ENCODE peak calls at places on chromosomes 6 and 20, in seven cellular contexts. J is sigmoid colon, M is HCT116, K is endothelial cell of umbilical vein, P is transverse colon, D is GM23338, X is stomach. S is an unnamed sample. For H3K4me1, the result is how much of the 10 kb centered on the place peaks cover.

GRCh38 chr20:33305591-33306057 is 22.6 kb downstream of the BPIFB1 start:
- DNase-seq in J (no peak), X (no peak), M (peak), K (no peak), P (no peak), D (no peak), S (no peak)

GRCh38 chr6:147132889-147133288 is 71.3 kb upstream of the STXBP5 start:
- DNase-seq in P (no peak), J (no peak), X (no peak), D (peak), M (no peak), K (no peak), S (no peak)

GRCh38 chr6:25042599-25042936 is 106.8 kb upstream of the RIPOR2 start:
- DNase-seq in D (peak), M (no peak), P (no peak), K (no peak), J (no peak), X (no peak), S (no peak)

GRCh38 chr6:141290871-141291270 is 841.9 kb upstream of the GJE1 start:
- DNase-seq in M (no peak), X (no peak), P (no peak), K (no peak), D (no peak), J (no peak), S (no peak)

GRCh38 chr6:10409766-10410209 is 5.1 kb downstream of the TFAP2A start:
- DNase-seq in X (no peak), D (peak), P (no peak), M (no peak), J (no peak), K (no peak), S (no peak)

GRCh38 chr20:44759595-44759994 is 13.9 kb downstream of the KCNK15 start:
- DNase-seq in P (no peak), X (no peak), M (no peak), J (no peak), K (no peak), D (no peak), S (no peak)

GRCh38 chr6:65638047-65638831 is 68.8 kb downstream of the EYS start:
- DNase-seq in K (no peak), D (peak), M (no peak), X (no peak), P (peak), J (no peak), S (no peak)

GRCh38 chr6:35710241-35710847 is 21.6 kb upstream of the FKBP5 start:
- DNase-seq in J (peak), K (no peak), D (no peak), P (no peak), M (no peak), X (peak), S (no peak)

GRCh38 chr6:32968770-32969684 is 633 bp downstream of the BRD2 start:
- DNase-seq in P (peak), M (peak), J (peak), K (peak), X (peak), D (peak), S (peak)
- TF ChIP-seq POLR2AphosphoS5 in P (no peak), M (no peak), J (peak), K (no peak), X (peak), D (peak), S (no peak)

GRCh38 chr6:134170844-134171243 is 118.4 kb upstream of the SLC2A12 start:
- DNase-seq in D (no peak), J (peak), M (no peak), K (no peak), X (no peak), P (no peak), S (no peak)
- TF ChIP-seq CTCF in D (no peak), J (no peak), M (no peak), K (no peak), X (no peak), P (no peak), S (no peak)

DNA sequence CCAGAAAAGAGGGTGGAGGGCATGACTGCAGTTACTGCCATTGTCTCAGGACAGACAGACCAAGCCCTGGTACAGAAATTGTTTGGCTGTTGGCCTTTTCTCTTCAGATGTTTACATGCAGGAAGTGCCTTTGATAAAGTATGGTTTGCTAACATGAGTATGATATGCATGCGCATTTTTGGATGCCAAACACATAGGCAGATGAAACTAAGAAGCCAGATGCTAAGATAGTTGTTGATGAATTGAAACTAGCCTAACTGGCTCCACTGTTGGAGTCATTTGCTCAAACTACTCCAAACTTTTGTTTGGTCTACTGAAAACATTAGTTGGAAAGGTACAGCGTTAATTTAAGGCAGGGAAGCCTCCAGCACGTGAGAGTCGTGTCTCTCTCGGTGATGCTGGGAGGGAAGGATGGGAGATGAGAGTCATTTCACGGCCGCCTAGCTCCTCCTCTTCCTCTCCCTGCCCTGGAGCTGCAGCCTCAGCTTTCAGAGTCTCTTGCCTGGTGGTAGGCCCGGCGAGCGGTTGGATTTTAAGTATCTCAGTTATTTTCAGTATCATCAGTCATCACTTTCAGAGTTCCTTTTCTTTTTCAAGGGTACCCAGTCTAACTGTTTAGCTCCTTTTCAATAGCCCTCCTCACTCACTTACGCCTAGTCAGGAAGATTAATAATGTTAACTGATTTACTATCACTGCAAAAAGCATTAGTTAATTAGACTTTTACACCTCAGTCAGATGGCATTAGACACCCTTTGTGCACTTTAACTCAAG is 29.8 kb downstream of the RREB1 start:
- DNase-seq in P (peak), J (peak), M (no peak), K (peak), D (peak), X (no peak), S (no peak)
- H3K4me1 ChIP-seq in P (under half), J (under half), M (under half), K (under half), D (under half), X (half or more), S (under half)

GRCh38 chr20:20411841-20412240 is 43.9 kb downstream of the INSM1 start:
- DNase-seq in D (no peak), P (no peak), J (no peak), K (no peak), M (no peak), X (no peak), S (no peak)

GRCh38 chr20:20411382-20411781 is 43.5 kb downstream of the INSM1 start:
- DNase-seq in X (no peak), K (no peak), M (no peak), P (no peak), J (no peak), D (no peak), S (no peak)

GRCh38 chr20:20412750-20413149 is 44.8 kb downstream of the INSM1 start:
- DNase-seq in K (peak), D (no peak), M (no peak), J (no peak), P (no peak), X (no peak), S (no peak)

GRCh38 chr20:20409326-20409725 is 41.4 kb downstream of the INSM1 start:
- DNase-seq in M (no peak), D (no peak), P (no peak), J (no peak), K (no peak), X (no peak), S (no peak)

GRCh38 chr20:20410678-20411077 is 42.8 kb downstream of the INSM1 start:
- DNase-seq in J (no peak), K (peak), M (no peak), X (peak), D (peak), P (peak), S (no peak)
- TF ChIP-seq POLR2AphosphoS5 in J (no peak), K (no peak), M (no peak), X (peak), D (no peak), P (no peak), S (no peak)

GRCh38 chr6:28496099-28496779 is 19.4 kb downstream of the GPX6 start:
- DNase-seq in P (no peak), D (no peak), K (no peak), M (peak), X (no peak), J (no peak), S (no peak)
- TF ChIP-seq CTCF in P (no peak), D (peak), K (no peak), M (peak), X (no peak), J (no peak), S (no peak)